ENCODE peak calls at places on chromosomes 5 and 9, in five cellular contexts. B is hepatocyte, U is dorsolateral prefrontal cortex, K is PC-3, Y is BJ. R is an unnamed sample.

GRCh38 chr5:154757647-154758406 is 2.6 kb downstream of the LARP1 start:
- DNase-seq in B (no peak), U (no peak), K (peak), Y (no peak), R (no peak)

GRCh38 chr9:7117676-7118561 is 360.1 kb downstream of the KDM4C start:
- DNase-seq in B (no peak), U (no peak), K (peak), Y (peak), R (peak)

GRCh38 chr9:93060746-93061259 is 2.3 kb downstream of the SUSD3 start:
- DNase-seq in B (no peak), U (no peak), K (peak), Y (no peak), R (peak)

GRCh38 chr9:19830796-19831195 is 42.0 kb upstream of the SLC24A2 start:
- DNase-seq in B (no peak), U (no peak), K (no peak), Y (no peak), R (no peak)

GRCh38 chr9:15499108-15499507 is 11.7 kb downstream of the PSIP1 start:
- DNase-seq in B (no peak), U (no peak), K (no peak), Y (no peak), R (no peak)

GRCh38 chr5:7392401-7393024 is 3.4 kb upstream of the ADCY2 start:
- DNase-seq in B (peak), U (no peak), K (peak), Y (peak), R (peak)

GRCh38 chr5:160513485-160513884 is 91.8 kb downstream of the PTTG1 start:
- DNase-seq in B (no peak), U (no peak), K (no peak), Y (no peak), R (no peak)

GRCh38 chr5:72467987-72468386 is 39.2 kb downstream of the ZNF366 start:
- DNase-seq in B (no peak), U (no peak), K (peak), Y (no peak), R (peak)

GRCh38 chr5:37851305-37851704 is 11.5 kb upstream of the GDNF start:
- DNase-seq in B (no peak), U (no peak), K (no peak), Y (no peak), R (no peak)

GRCh38 chr5:33441241-33441844 is 578 bp downstream of the TARS1 start:
- DNase-seq in B (peak), U (no peak), K (peak), Y (no peak), R (peak)

GRCh38 chr5:50751064-50751657 is 84.7 kb downstream of the PARP8 start:
- DNase-seq in B (peak), U (no peak), K (peak), Y (no peak), R (peak)

GRCh38 chr9:36210722-36211121 is 20.0 kb downstream of the CLTA start:
- DNase-seq in B (no peak), U (no peak), K (no peak), Y (no peak), R (no peak)

GRCh38 chr9:133347515-133347984 is 381 bp downstream of the MED22 start:
- DNase-seq in B (peak), U (peak), K (peak), Y (no peak), R (peak)

GRCh38 chr9:124145903-124146575 is 111.7 kb upstream of the NEK6 start:
- DNase-seq in B (no peak), U (no peak), K (peak), Y (no peak), R (peak)

GRCh38 chr5:68086443-68086842 is 129.1 kb upstream of the PIK3R1 start:
- DNase-seq in B (no peak), U (no peak), K (no peak), Y (no peak), R (no peak)

GRCh38 chr9:33211695-33212393 is 28.1 kb upstream of the SPINK4 start:
- DNase-seq in B (peak), U (no peak), K (peak), Y (no peak), R (peak)
- TF ChIP-seq CTCF in B (peak), U (no peak), K (peak), Y (no peak), R (no peak)

GRCh38 chr9:34607331-34607730 is 4.6 kb downstream of the RPP25L start:
- DNase-seq in B (no peak), U (no peak), K (no peak), Y (no peak), R (no peak)

GRCh38 chr9:34611251-34611810 is 566 bp downstream of the RPP25L start:
- DNase-seq in B (peak), U (no peak), K (no peak), Y (no peak), R (no peak)

GRCh38 chr9:34611811-34612787 is at the start of gene RPP25L:
- DNase-seq in B (peak), U (peak), K (peak), Y (peak), R (peak)

GRCh38 chr9:34612788-34613390 is 992 bp upstream of the RPP25L start:
- DNase-seq in B (peak), U (peak), K (peak), Y (no peak), R (peak)

DNA sequence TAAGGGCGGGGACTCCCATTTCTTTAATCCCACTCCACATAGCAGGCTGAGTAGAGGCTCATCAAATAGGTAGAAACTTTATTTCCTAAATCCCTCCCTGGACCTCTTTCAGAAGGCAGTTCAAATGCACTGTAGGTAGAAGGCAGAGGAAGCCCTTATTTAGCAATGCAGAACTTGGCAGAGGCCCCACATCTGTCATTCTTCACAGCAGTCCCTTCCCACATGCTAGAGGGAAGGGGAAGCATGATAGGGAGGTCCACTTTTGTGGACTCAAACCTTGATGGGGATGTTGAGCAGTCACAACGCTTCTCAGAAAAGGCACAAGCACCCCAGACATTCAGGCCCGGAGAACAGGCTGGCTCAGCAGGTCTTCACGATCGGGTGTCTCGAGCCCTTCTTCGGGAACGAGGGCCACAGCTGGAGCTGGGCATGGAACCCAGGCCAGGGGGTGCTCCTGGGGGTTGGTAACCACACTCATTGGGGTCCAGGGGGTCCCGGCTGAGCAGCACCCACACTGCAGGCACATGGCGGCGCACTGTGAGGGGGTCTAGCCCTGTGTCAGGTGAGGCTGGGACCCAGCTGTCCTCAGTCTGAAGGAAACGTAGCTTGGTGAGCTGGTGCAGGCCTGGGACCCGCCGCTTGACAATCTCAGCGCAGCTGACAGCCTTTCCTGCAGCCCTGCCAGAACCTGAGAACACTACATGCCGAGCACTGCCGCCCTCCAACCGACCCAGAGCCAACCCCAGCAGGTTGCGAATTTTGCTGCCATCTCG is 1.3 kb downstream of the RPP25L start:
- DNase-seq in B (no peak), U (no peak), K (no peak), Y (no peak), R (no peak)
- H3K4me3 ChIP-seq in B (no peak), U (no peak), K (peak), Y (no peak), R (no peak)

DNA sequence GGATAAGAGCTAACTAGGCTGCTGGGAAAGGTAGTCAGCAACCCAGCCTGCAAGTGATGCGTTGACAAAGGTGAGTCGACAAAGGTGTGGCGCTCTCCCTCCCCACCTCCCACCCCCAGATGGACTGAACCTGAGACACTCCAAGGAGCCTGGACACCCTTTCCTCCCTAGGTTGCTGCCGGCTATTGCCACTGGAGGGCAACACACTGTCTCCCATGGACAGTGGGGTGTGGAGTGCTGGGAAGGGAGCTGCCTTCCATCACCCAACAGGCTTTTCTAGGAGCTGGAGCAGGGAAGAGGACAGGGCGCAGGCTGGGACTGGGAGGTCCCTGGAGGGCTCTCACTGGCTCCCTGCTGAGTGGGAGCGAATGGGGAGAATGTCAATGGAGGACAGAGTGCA is 75.4 kb upstream of the ARAP3 start:
- DNase-seq in B (peak), U (no peak), K (peak), Y (no peak), R (peak)
- TF ChIP-seq CTCF in B (peak), U (peak), K (peak), Y (peak), R (peak)

DNA sequence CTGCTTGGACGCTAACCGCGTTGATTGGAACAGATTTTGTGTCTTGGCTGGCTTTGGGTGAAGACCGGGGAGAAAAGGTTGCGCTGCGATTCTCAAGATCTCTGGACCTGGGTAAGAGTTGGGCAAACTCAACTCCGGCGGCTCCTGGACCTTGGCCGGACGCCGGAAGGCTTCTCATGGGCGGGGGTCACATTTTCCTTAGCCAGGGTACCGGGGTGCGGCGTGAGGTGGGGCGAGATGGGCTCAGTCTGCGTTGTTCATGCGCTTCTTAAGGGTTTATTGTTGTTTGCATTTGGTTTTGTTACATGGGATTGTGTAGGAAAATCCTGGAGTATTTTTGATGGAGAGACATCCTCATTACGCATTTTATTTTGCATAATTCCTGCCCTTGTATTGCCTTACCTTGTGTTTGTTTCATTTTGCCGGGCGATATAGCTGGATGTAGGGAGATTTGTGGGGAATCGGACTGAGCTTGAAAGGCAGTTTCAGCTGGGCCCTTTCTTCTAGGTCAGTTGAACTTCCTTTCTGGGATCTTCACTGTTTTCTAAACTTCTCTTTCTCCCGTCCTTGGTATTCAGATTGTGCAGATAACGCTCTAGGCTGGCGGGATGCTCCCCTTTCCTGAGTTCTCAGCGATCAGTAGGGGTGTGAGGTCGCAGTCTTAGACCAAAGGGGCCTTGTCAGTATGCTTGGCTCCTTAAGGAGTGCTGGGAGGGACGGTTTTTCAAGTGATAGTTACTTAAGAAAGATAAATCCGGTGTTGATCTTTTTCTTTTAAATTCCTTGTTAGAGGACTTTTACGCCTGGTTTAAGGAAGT is 559 bp downstream of the MEGF10 start:
- DNase-seq in B (no peak), U (no peak), K (no peak), Y (no peak), R (no peak)
- H3K4me3 ChIP-seq in B (peak), U (peak), K (no peak), Y (no peak), R (peak)

GRCh38 chr5:115641948-115642347 is 16.1 kb upstream of the TMED7 start:
- DNase-seq in B (no peak), U (no peak), K (no peak), Y (no peak), R (peak)

GRCh38 chr5:115640274-115640673 is 14.4 kb upstream of the TMED7 start:
- DNase-seq in B (no peak), U (no peak), K (no peak), Y (no peak), R (no peak)

GRCh38 chr5:115637507-115637906 is 11.7 kb upstream of the TMED7 start:
- DNase-seq in B (no peak), U (no peak), K (no peak), Y (no peak), R (no peak)

GRCh38 chr5:115636008-115636407 is 10.2 kb upstream of the TMED7 start:
- DNase-seq in B (no peak), U (no peak), K (no peak), Y (no peak), R (no peak)

GRCh38 chr5:115639377-115639776 is 13.5 kb upstream of the TMED7 start:
- DNase-seq in B (no peak), U (no peak), K (no peak), Y (no peak), R (no peak)
- TF ChIP-seq CTCF in B (no peak), U (no peak), K (no peak), Y (no peak), R (no peak)

GRCh38 chr5:150313501-150313900 is 10.8 kb upstream of the ARSI start:
- DNase-seq in B (no peak), U (no peak), K (no peak), Y (no peak), R (no peak)
- H3K4me3 ChIP-seq in B (no peak), U (no peak), K (no peak), Y (no peak), R (no peak)

GRCh38 chr9:126397056-126397455 is 70.4 kb downstream of the MVB12B start:
- DNase-seq in B (no peak), U (no peak), K (no peak), Y (no peak), R (no peak)
- TF ChIP-seq CTCF in B (no peak), U (no peak), K (peak), Y (no peak), R (peak)